ENCODE peak calls at places on chromosomes 3 and 15, in nine cellular contexts. T is SK-N-SH; N is activated CD8-positive, alpha-beta memory T cell treated with anti-CD3 and anti-CD28 coated beads for 4 hours; K is activated naive CD8-positive, alpha-beta T cell treated with anti-CD3 and anti-CD28 coated beads, Interleukin-2, amount 50 U/mL, for 24 hours; V is NCI-H748 treated with DMSO at 0.1 percent for 48 hours; W is HTR-8/SVneo; Y is RPMI8226; Z is HuH-7.5; B is right lobe of liver. A is an unnamed sample.

GRCh38 chr3:160618878-160619277 is 53.5 kb upstream of the KPNA4 start:
- DNase-seq in T (no peak), N (no peak), K (no peak), V (no peak), W (no peak), Y (no peak), Z (no peak), B (no peak), A (no peak)

GRCh38 chr3:32154180-32154579 is 47.8 kb downstream of the GPD1L start:
- DNase-seq in T (no peak), N (no peak), K (no peak), V (no peak), W (no peak), Y (no peak), Z (peak), B (no peak), A (no peak)

GRCh38 chr15:44215594-44215993 is 20.5 kb upstream of the FRMD5 start:
- DNase-seq in T (no peak), N (no peak), K (no peak), V (no peak), W (no peak), Y (no peak), Z (no peak), B (no peak), A (no peak)

GRCh38 chr3:46915297-46915822 is 37.8 kb downstream of the PTH1R start:
- DNase-seq in T (no peak), N (no peak), K (no peak), V (no peak), W (no peak), Y (no peak), Z (no peak), B (no peak), A (no peak)

GRCh38 chr3:45953536-45953935 is 10.3 kb downstream of the CXCR6 start:
- DNase-seq in T (no peak), N (no peak), K (no peak), V (no peak), W (no peak), Y (no peak), Z (no peak), B (no peak), A (no peak)

GRCh38 chr3:179265875-179266274 is 15.0 kb upstream of the KCNMB3 start:
- DNase-seq in T (no peak), N (no peak), K (no peak), V (no peak), W (no peak), Y (no peak), Z (no peak), B (no peak), A (no peak)

GRCh38 chr15:73321496-73322344 is 47.0 kb downstream of the HCN4 start:
- DNase-seq in T (no peak), N (no peak), K (no peak), V (no peak), W (no peak), Y (no peak), Z (no peak), B (peak), A (no peak)

GRCh38 chr3:134337511-134338200 is 36.6 kb downstream of the AMOTL2 start:
- DNase-seq in T (no peak), N (no peak), K (no peak), V (no peak), W (no peak), Y (no peak), Z (no peak), B (no peak), A (no peak)

GRCh38 chr3:114608293-114608692 is 314.5 kb downstream of the TIGIT start:
- DNase-seq in T (no peak), N (no peak), K (no peak), V (no peak), W (peak), Y (no peak), Z (no peak), B (no peak), A (no peak)

GRCh38 chr15:71756574-71757352 is 53.6 kb upstream of the NR2E3 start:
- DNase-seq in T (no peak), N (no peak), K (no peak), V (no peak), W (no peak), Y (no peak), Z (no peak), B (no peak), A (no peak)

GRCh38 chr3:38824349-38824748 is 8.3 kb upstream of the SCN10A start:
- DNase-seq in T (no peak), N (no peak), K (no peak), V (no peak), W (no peak), Y (no peak), Z (no peak), B (no peak), A (no peak)

A was measured in vagina.